ENCODE peak calls at places on chromosomes 16 and 17, in six cellular contexts. L, A, F, K, Q and B are unnamed samples.

GRCh38 chr17:58317421-58318064 is 11.1 kb downstream of the TSPOAP1 start:
- DNase-seq in L (peak), A (peak), F (peak), K (peak), Q (no peak), B (peak)

GRCh38 chr17:68383443-68384321 is 73.6 kb downstream of the WIPI1 start:
- DNase-seq in L (peak), A (no peak), F (peak), K (no peak), Q (no peak), B (no peak)

GRCh38 chr16:82046541-82046940 is 11.5 kb downstream of the HSD17B2 start:
- DNase-seq in L (no peak), A (no peak), F (no peak), K (no peak), Q (no peak), B (no peak)

GRCh38 chr17:9729034-9729650 is 62.2 kb downstream of the DHRS7C start:
- DNase-seq in L (peak), A (peak), F (peak), K (peak), Q (no peak), B (peak)

GRCh38 chr17:48894886-48895285 is 2.3 kb downstream of the ATP5MC1 start:
- DNase-seq in L (peak), A (no peak), F (no peak), K (no peak), Q (no peak), B (no peak)

GRCh38 chr16:12062343-12063003 is 85.9 kb downstream of the SNX29 start:
- DNase-seq in L (peak), A (peak), F (peak), K (peak), Q (peak), B (no peak)

GRCh38 chr17:47057831-47058230 is 78.8 kb upstream of the RPRML start:
- DNase-seq in L (no peak), A (no peak), F (no peak), K (no peak), Q (no peak), B (no peak)

GRCh38 chr16:19566362-19566761 is 10.9 kb downstream of the VPS35L start:
- DNase-seq in L (no peak), A (no peak), F (no peak), K (no peak), Q (no peak), B (no peak)

GRCh38 chr16:2229602-2230250 is 6.3 kb downstream of the E4F1 start:
- DNase-seq in L (no peak), A (no peak), F (no peak), K (no peak), Q (no peak), B (no peak)

GRCh38 chr17:37450090-37450489 is 39.6 kb upstream of the DUSP14 start:
- DNase-seq in L (peak), A (no peak), F (no peak), K (peak), Q (no peak), B (no peak)

GRCh38 chr16:86921289-86921688 is 342.9 kb downstream of the FOXL1 start:
- DNase-seq in L (no peak), A (no peak), F (no peak), K (no peak), Q (no peak), B (no peak)

GRCh38 chr17:4509402-4509801 is 10.7 kb downstream of the SPNS2 start:
- DNase-seq in L (no peak), A (no peak), F (no peak), K (no peak), Q (no peak), B (no peak)

GRCh38 chr16:65375651-65376050 is 253.8 kb upstream of the CDH11 start:
- DNase-seq in L (peak), A (no peak), F (peak), K (no peak), Q (no peak), B (no peak)

GRCh38 chr17:13765701-13766100 is 164.0 kb upstream of the HS3ST3A1 start:
- DNase-seq in L (no peak), A (no peak), F (no peak), K (peak), Q (no peak), B (no peak)

GRCh38 chr17:47703191-47703591 is 9.2 kb downstream of the TBKBP1 start:
- DNase-seq in L (no peak), A (no peak), F (no peak), K (no peak), Q (no peak), B (peak)

GRCh38 chr17:8831234-8831849 is 32.2 kb upstream of the MFSD6L start:
- DNase-seq in L (no peak), A (no peak), F (no peak), K (no peak), Q (no peak), B (no peak)

GRCh38 chr16:11499295-11500089 is 87.2 kb downstream of the LITAF start:
- DNase-seq in L (peak), A (peak), F (no peak), K (no peak), Q (peak), B (no peak)